ENCODE peak calls at places on chromosome 6, in four cellular contexts. M is small intestine, R is NCI-H446 treated with DMSO at 0.1 percent for 48 hours, L is mucosa of descending colon. W is an unnamed sample.

GRCh38 chr6:154341876-154342275 is 14.7 kb downstream of the IPCEF1 start:
- DNase-seq in R (no peak), M (no peak), L (no peak), W (no peak)

GRCh38 chr6:44395501-44395900 is 8.0 kb downstream of the CDC5L start:
- DNase-seq in L (no peak), M (no peak), R (no peak), W (no peak)

GRCh38 chr6:154292855-154293519 is 63.6 kb downstream of the IPCEF1 start:
- DNase-seq in M (no peak), R (no peak), L (no peak), W (no peak)

GRCh38 chr6:25697537-25698340 is 45.7 kb downstream of the SCGN start:
- DNase-seq in R (no peak), L (no peak), M (no peak), W (no peak)

GRCh38 chr6:149831380-149831820 is 32.8 kb downstream of the LRP11 start:
- DNase-seq in M (no peak), L (no peak), R (no peak), W (no peak)

GRCh38 chr6:162491637-162492036 is 235.9 kb downstream of the PRKN start:
- DNase-seq in R (no peak), L (no peak), M (no peak), W (no peak)

GRCh38 chr6:16722616-16723015 is 38.6 kb downstream of the ATXN1 start:
- DNase-seq in L (no peak), R (no peak), M (peak), W (no peak)

GRCh38 chr6:167781066-167781767 is 45.5 kb upstream of the AFDN start:
- DNase-seq in M (no peak), R (no peak), L (no peak), W (no peak)

GRCh38 chr6:167580512-167580911 is 246.2 kb upstream of the AFDN start:
- DNase-seq in L (no peak), R (no peak), M (no peak), W (no peak)

GRCh38 chr6:122838060-122838780 is 49.2 kb downstream of the SMPDL3A start:
- DNase-seq in L (no peak), M (peak), R (no peak), W (no peak)